ENCODE peak calls at places on chromosome 5, in four cellular contexts. D is lung microvascular endothelial cell; F is upper lobe of left lung; S is stimulated activated CD8-positive, alpha-beta memory T cell treated with anti-CD3 and anti-CD28 coated beads, Interleukin-4, amount 100 ng/mL, for 4 hours. G is an unnamed sample.

GRCh38 chr5:157204765-157205164 is 24.1 kb downstream of the ITK start:
- DNase-seq in D (no peak), F (no peak), S (no peak), G (no peak)

GRCh38 chr5:143600396-143601075 is 197.1 kb upstream of the NR3C1 start:
- DNase-seq in D (no peak), F (no peak), S (no peak), G (no peak)

GRCh38 chr5:55429707-55430253 is 105.0 kb downstream of the PLPP1 start:
- DNase-seq in D (no peak), F (no peak), S (no peak), G (no peak)

GRCh38 chr5:123455095-123455494 is 31.9 kb upstream of the CEP120 start:
- DNase-seq in D (no peak), F (no peak), S (no peak), G (no peak)

GRCh38 chr5:59095480-59095879 is 512.6 kb downstream of the RAB3C start:
- DNase-seq in D (no peak), F (no peak), S (no peak), G (no peak)

GRCh38 chr5:149265559-149265958 is 6.1 kb upstream of the AFAP1L1 start:
- DNase-seq in D (peak), F (no peak), S (no peak), G (peak)

GRCh38 chr5:61342066-61342465 is 10.0 kb downstream of the ZSWIM6 start:
- DNase-seq in D (peak), F (no peak), S (no peak), G (no peak)

GRCh38 chr5:97550164-97550563 is 367.1 kb upstream of the RIOK2 start:
- DNase-seq in D (peak), F (no peak), S (no peak), G (no peak)

GRCh38 chr5:179137643-179138567 is 77.7 kb downstream of the ZNF354C start:
- DNase-seq in D (no peak), F (no peak), S (no peak), G (no peak)

GRCh38 chr5:149860801-149861322 is 83.7 kb downstream of the PDE6A start:
- DNase-seq in D (peak), F (peak), S (no peak), G (no peak)

GRCh38 chr5:1913578-1913977 is 30.9 kb upstream of the IRX4 start:
- DNase-seq in D (no peak), F (no peak), S (no peak), G (no peak)

GRCh38 chr5:142896325-142897007 is 126.3 kb downstream of the ARHGAP26 start:
- DNase-seq in D (no peak), F (no peak), S (no peak), G (no peak)

GRCh38 chr5:175493260-175493659 is 14.9 kb downstream of the SFXN1 start:
- DNase-seq in D (no peak), F (no peak), S (no peak), G (no peak)

GRCh38 chr5:133806847-133807246 is 161.6 kb downstream of the C5orf15 start:
- DNase-seq in D (no peak), F (no peak), S (no peak), G (no peak)

G was measured in left kidney.